ENCODE peak calls at places on chromosomes 7 and 10, in seven cellular contexts. W is lung; T is transverse colon; N is CD8-positive, alpha-beta T cell; X is AG04450; P is neural progenitor cell; B is tibial nerve. Y is an unnamed sample.

GRCh38 chr7:151433721-151434400 is 6.1 kb downstream of the CRYGN start:
- DNase-seq in N (no peak), T (no peak), X (no peak), B (no peak), P (no peak), W (no peak), Y (no peak)

GRCh38 chr7:148883233-148884048 is 650 bp downstream of the EZH2 start:
- DNase-seq in W (peak; percentile 34), P (peak; percentile 69), B (no peak), T (peak; percentile 41), X (no peak), N (peak; percentile 45), Y (peak; percentile 13)

GRCh38 chr10:17523917-17524316 is 69.5 kb upstream of the ST8SIA6 start:
- DNase-seq in B (no peak), N (no peak), P (no peak), X (no peak), T (peak; percentile 66), W (no peak), Y (no peak)

GRCh38 chr10:42973870-42974692 is 102.8 kb upstream of the RET start:
- DNase-seq in P (no peak), T (peak; percentile 4), W (no peak), N (no peak), X (no peak), B (no peak), Y (no peak)

GRCh38 chr10:87798082-87798481 is 19.9 kb downstream of the ATAD1 start:
- DNase-seq in X (no peak), P (no peak), N (no peak), T (no peak), W (no peak), B (no peak), Y (no peak)

GRCh38 chr7:106193661-106194060 is 81.5 kb upstream of the SYPL1 start:
- DNase-seq in N (no peak), T (no peak), X (no peak), P (no peak), B (no peak), W (no peak), Y (no peak)

GRCh38 chr7:134714791-134715190 is 64.6 kb upstream of the CALD1 start:
- DNase-seq in B (no peak), P (no peak), W (no peak), N (no peak), T (no peak), X (no peak), Y (no peak)

GRCh38 chr7:101934618-101935017 is 117.2 kb downstream of the CUX1 start:
- DNase-seq in B (no peak), X (no peak), T (peak; percentile 35), P (no peak), N (no peak), W (no peak), Y (no peak)

GRCh38 chr10:119395287-119396007 is 147.1 kb downstream of the RGS10 start:
- DNase-seq in B (no peak), P (no peak), T (no peak), W (peak; percentile 47), N (no peak), X (no peak), Y (no peak)

GRCh38 chr7:105674200-105675030 is 93.1 kb upstream of the EFCAB10 start:
- DNase-seq in X (no peak), T (no peak), W (no peak), B (no peak), P (no peak), N (no peak), Y (no peak)

GRCh38 chr7:77382532-77382931 is 33.6 kb downstream of the GSAP start:
- DNase-seq in T (no peak), N (no peak), X (no peak), B (no peak), W (no peak), P (no peak), Y (no peak)

GRCh38 chr7:139431010-139431409 is 52.5 kb downstream of the KLRG2 start:
- DNase-seq in N (no peak), B (no peak), W (no peak), X (no peak), T (no peak), P (no peak), Y (peak; percentile 59)

GRCh38 chr10:84820121-84820520 is 491.7 kb downstream of the CCSER2 start:
- DNase-seq in T (no peak), P (no peak), X (no peak), B (no peak), W (no peak), N (no peak), Y (no peak)

GRCh38 chr10:17144757-17145156 is 15.1 kb upstream of the CUBN start:
- DNase-seq in T (no peak), W (no peak), B (no peak), P (no peak), N (no peak), X (no peak), Y (no peak)

GRCh38 chr10:71971311-71971731 is 7.1 kb downstream of the CHST3 start:
- DNase-seq in T (no peak), W (no peak), P (no peak), X (no peak), N (no peak), B (no peak), Y (no peak)

GRCh38 chr7:50761722-50762121 is 21.0 kb downstream of the GRB10 start:
- DNase-seq in N (no peak), T (no peak), X (no peak), P (no peak), W (no peak), B (no peak), Y (no peak)

GRCh38 chr7:134288265-134288664 is 28.5 kb downstream of the SLC35B4 start:
- DNase-seq in W (no peak), P (no peak), X (no peak), B (no peak), N (no peak), T (no peak), Y (no peak)

GRCh38 chr7:107725138-107725740 is 18.7 kb upstream of the CBLL1 start:
- DNase-seq in B (no peak), W (no peak), T (peak; percentile 39), N (peak; percentile 19), X (peak; percentile 42), P (peak; percentile 68), Y (peak; percentile 76)

GRCh38 chr7:111560773-111561658 is 1.3 kb downstream of the IMMP2L start:
- DNase-seq in X (no peak), B (no peak), W (no peak), N (no peak), P (peak; percentile 10), T (no peak), Y (peak; percentile 23)

GRCh38 chr10:33071857-33072256 is 113.8 kb upstream of the ITGB1 start:
- DNase-seq in T (no peak), N (no peak), W (no peak), X (no peak), P (peak; percentile 15), B (no peak), Y (no peak)

GRCh38 chr10:12847361-12847975 is 154.0 kb downstream of the CCDC3 start:
- DNase-seq in X (no peak), P (peak; percentile 74), N (no peak), W (no peak), B (no peak), T (no peak), Y (no peak)

GRCh38 chr7:141754939-141755338 is 9.0 kb upstream of the TAS2R3 start:
- DNase-seq in P (peak; percentile 61), N (no peak), W (no peak), T (no peak), X (no peak), B (no peak), Y (peak; percentile 3)

GRCh38 chr10:97849491-97850402 is at the start of gene GOLGA7B:
- DNase-seq in W (no peak), N (peak; percentile 53), X (no peak), T (peak; percentile 44), B (no peak), P (peak; percentile 97), Y (peak; percentile 71)

GRCh38 chr10:132204781-132205473 is 18.2 kb downstream of the DPYSL4 start:
- DNase-seq in P (no peak), T (no peak), W (no peak), N (no peak), B (no peak), X (no peak), Y (no peak)

GRCh38 chr7:98556288-98556687 is 60.8 kb upstream of the NPTX2 start:
- DNase-seq in X (no peak), P (no peak), W (no peak), N (no peak), T (no peak), B (no peak), Y (no peak)

DNA sequence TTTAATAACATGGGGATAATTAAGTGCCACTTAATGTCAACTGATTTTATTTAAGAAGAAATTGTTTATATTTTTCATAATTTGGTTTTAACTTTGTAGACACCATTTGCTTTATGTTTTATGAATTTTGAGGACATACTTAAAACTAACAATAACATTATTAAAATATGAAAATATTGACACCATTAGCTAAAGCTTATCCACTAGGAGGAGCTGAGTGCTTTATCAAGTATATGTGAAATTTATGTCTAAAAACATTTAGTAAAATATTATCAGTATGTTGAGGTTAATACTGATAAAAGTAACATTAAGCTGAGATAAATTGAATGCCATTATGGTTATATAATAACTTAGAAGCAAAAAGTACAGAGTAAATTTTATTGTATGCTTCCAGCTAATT is 622.1 kb downstream of the ARL4A start:
- DNase-seq in N (no peak), B (no peak), X (no peak), P (no peak), W (no peak), T (no peak), Y (no peak)
- TF ChIP-seq CTCF in N (no peak), B (no peak), X (peak; percentile 24), P (no peak), W (no peak), T (no peak), Y (peak; percentile 10)

DNA sequence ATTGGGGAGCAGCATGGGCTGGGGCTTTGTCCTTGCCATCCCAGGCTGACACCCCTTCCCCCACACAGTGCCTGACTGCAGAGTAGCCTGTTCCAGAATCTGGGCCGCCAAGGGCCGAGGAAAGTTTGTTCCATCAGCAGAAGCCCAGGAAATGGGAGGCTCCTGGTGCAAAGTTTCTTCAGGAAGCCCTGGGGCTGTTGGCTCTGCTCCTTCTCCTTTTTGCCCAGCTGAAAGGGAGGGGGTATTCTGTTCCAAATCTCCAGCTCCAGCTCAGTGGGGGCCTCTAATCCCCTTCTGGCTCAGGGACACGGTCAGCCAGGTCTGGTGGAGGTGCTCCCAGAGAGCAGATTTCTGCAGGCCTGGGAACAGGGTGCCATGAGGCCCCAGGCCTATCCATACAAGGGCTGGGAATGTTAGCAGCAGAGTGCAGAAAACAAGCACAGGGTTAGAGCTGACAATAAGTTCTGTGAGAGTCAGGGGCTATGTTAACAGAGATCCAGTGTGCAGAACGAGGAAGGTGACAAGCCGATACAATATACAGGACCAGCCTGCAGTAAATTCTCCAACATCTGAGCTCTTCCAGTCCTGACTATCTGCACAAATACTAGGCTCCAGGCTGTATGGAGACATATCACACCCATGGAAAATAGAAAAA is 399.5 kb downstream of the RPS24 start:
- DNase-seq in N (no peak), W (no peak), P (peak; percentile 28), X (no peak), T (no peak), B (no peak), Y (no peak)
- H3K27ac ChIP-seq in N (no peak overlapping the region), W (no peak overlapping the region), P (no peak overlapping the region), X (no peak overlapping the region), T (peak overlapping the region; percentile 43), B (no peak overlapping the region), Y (no peak overlapping the region)

GRCh38 chr7:76353744-76354143 is 5.0 kb downstream of the YWHAG start:
- DNase-seq in P (no peak), W (no peak), X (no peak), B (no peak), N (no peak), T (no peak), Y (no peak)
- TF ChIP-seq CTCF in P (no peak), W (no peak), X (no peak), B (no peak), N (no peak), T (no peak), Y (no peak)

GRCh38 chr10:73802276-73802991 is 9.0 kb downstream of the NDST2 start:
- DNase-seq in T (no peak), X (no peak), B (no peak), P (no peak), W (no peak), N (no peak), Y (no peak)
- H3K27ac ChIP-seq in T (no peak overlapping the region), X (no peak overlapping the region), B (no peak overlapping the region), P (no peak overlapping the region), W (no peak overlapping the region), N (no peak overlapping the region), Y (peak overlapping the region; percentile 40)

Y was measured in RWPE1.